ENCODE peak calls at places on chromosomes 16 and 17, in four cellular contexts. J is ovary, T is fibroblast of gingiva, F is trophoblast cell. R is an unnamed sample.

GRCh38 chr17:19718613-19719364 is 2.4 kb upstream of the SLC47A2 start:
- DNase-seq in J (no peak), T (no peak), F (peak), R (no peak)

GRCh38 chr16:26644912-26645543 is 421.7 kb upstream of the C16orf82 start:
- DNase-seq in J (no peak), T (no peak), F (no peak), R (no peak)

GRCh38 chr16:58638148-58639036 is 8.8 kb upstream of the CNOT1 start:
- DNase-seq in J (no peak), T (peak), F (peak), R (peak)

GRCh38 chr17:28010406-28010805 is 32.1 kb upstream of the NLK start:
- DNase-seq in J (no peak), T (no peak), F (peak), R (no peak)

GRCh38 chr17:28865946-28866752 is 11.3 kb downstream of the ERAL1 start:
- DNase-seq in J (no peak), T (no peak), F (peak), R (peak)

GRCh38 chr17:28937044-28937729 is 14.1 kb downstream of the PHF12 start:
- DNase-seq in J (no peak), T (peak), F (no peak), R (peak)

GRCh38 chr17:47135235-47135634 is 53.9 kb downstream of the CDC27 start:
- DNase-seq in J (no peak), T (no peak), F (no peak), R (no peak)

GRCh38 chr16:88856122-88856827 is 472 bp downstream of the GALNS start:
- DNase-seq in J (peak), T (no peak), F (no peak), R (no peak)

GRCh38 chr16:75304521-75305363 is 53.3 kb upstream of the BCAR1 start:
- DNase-seq in J (peak), T (peak), F (peak), R (peak)

GRCh38 chr16:11130978-11131665 is 124.9 kb downstream of the SOCS1 start:
- DNase-seq in J (peak), T (no peak), F (no peak), R (no peak)

GRCh38 chr17:199806-200603 is 18.6 kb upstream of the DOC2B start:
- DNase-seq in J (no peak), T (no peak), F (no peak), R (no peak)

GRCh38 chr17:6599364-6599763 is 41.1 kb downstream of the KIAA0753 start:
- DNase-seq in J (no peak), T (peak), F (peak), R (no peak)

GRCh38 chr16:68434654-68435210 is 13.6 kb downstream of the SMPD3 start:
- DNase-seq in J (no peak), T (no peak), F (no peak), R (no peak)

GRCh38 chr17:71313866-71314265 is 807.0 kb upstream of the SOX9 start:
- DNase-seq in J (no peak), T (no peak), F (no peak), R (no peak)

GRCh38 chr16:49458221-49458620 is 84.6 kb downstream of the C16orf78 start:
- DNase-seq in J (no peak), T (no peak), F (no peak), R (no peak)

GRCh38 chr16:3800477-3801270 is 79.8 kb downstream of the CREBBP start:
- DNase-seq in J (peak), T (no peak), F (no peak), R (no peak)

GRCh38 chr17:61328351-61328750 is 71.3 kb upstream of the TBX2 start:
- DNase-seq in J (no peak), T (no peak), F (no peak), R (no peak)

GRCh38 chr17:19268611-19269010 is 31.4 kb downstream of the EPN2 start:
- DNase-seq in J (no peak), T (no peak), F (no peak), R (no peak)

GRCh38 chr17:6938637-6939036 is 57.2 kb upstream of the ALOX12 start:
- DNase-seq in J (no peak), T (no peak), F (no peak), R (no peak)

GRCh38 chr16:55367796-55368195 is 43.8 kb downstream of the IRX6 start:
- DNase-seq in J (no peak), T (peak), F (peak), R (peak)

GRCh38 chr17:17258998-17259397 is 22.0 kb upstream of the FLCN start:
- DNase-seq in J (no peak), T (no peak), F (no peak), R (no peak)

GRCh38 chr16:88538366-88539060 is 31.7 kb upstream of the ZC3H18 start:
- DNase-seq in J (no peak), T (no peak), F (no peak), R (no peak)

GRCh38 chr16:67428146-67428731 is 2.7 kb upstream of the HSD11B2 start:
- DNase-seq in J (peak), T (no peak), F (peak), R (no peak)

GRCh38 chr16:87415441-87415840 is 23.3 kb downstream of the MAP1LC3B start:
- DNase-seq in J (no peak), T (no peak), F (peak), R (no peak)

GRCh38 chr17:38619937-38620550 is 14.3 kb upstream of the SRCIN1 start:
- DNase-seq in J (no peak), T (no peak), F (no peak), R (no peak)

GRCh38 chr16:67857547-67858233 is 10.2 kb upstream of the CENPT start:
- DNase-seq in J (no peak), T (peak), F (peak), R (peak)

GRCh38 chr17:82439829-82440365 is 10.7 kb downstream of the CYBC1 start:
- DNase-seq in J (no peak), T (no peak), F (no peak), R (no peak)

GRCh38 chr16:85471469-85472431 is 141.4 kb upstream of the GSE1 start:
- DNase-seq in J (peak), T (no peak), F (peak), R (no peak)

GRCh38 chr17:17859909-17860760 is 23.3 kb upstream of the SREBF1 start:
- DNase-seq in J (peak), T (peak), F (peak), R (peak)

GRCh38 chr16:8867483-8868271 is 1.1 kb downstream of the CARHSP1 start:
- DNase-seq in J (peak), T (no peak), F (no peak), R (peak)

GRCh38 chr16:65312795-65313194 is 190.9 kb upstream of the CDH11 start:
- DNase-seq in J (no peak), T (peak), F (no peak), R (peak)

GRCh38 chr16:85991425-85991824 is 92.5 kb downstream of the IRF8 start:
- DNase-seq in J (no peak), T (no peak), F (no peak), R (no peak)

GRCh38 chr16:49081556-49081955 is 200.1 kb downstream of the CBLN1 start:
- DNase-seq in J (no peak), T (no peak), F (no peak), R (no peak)